ENCODE peak calls at places on chromosome 4, in seven cellular contexts. R is tibial nerve, V is stomach, A is H1, F is uterus, L is breast epithelium, W is body of pancreas. Q is an unnamed sample.

GRCh38 chr4:177574446-177574845 is 132.2 kb upstream of the AGA start:
- DNase-seq in R (no peak), V (no peak), A (no peak), F (no peak), L (no peak), W (no peak), Q (no peak)

GRCh38 chr4:147481577-147482109 is 746 bp downstream of the EDNRA start:
- DNase-seq in R (no peak), V (no peak), A (peak; percentile 61), F (peak; percentile 24), L (no peak), W (no peak), Q (no peak)

GRCh38 chr4:174496631-174497442 is 25.5 kb downstream of the HPGD start:
- DNase-seq in R (no peak), V (no peak), A (no peak), F (no peak), L (no peak), W (no peak), Q (peak; percentile 8)

GRCh38 chr4:118032691-118033090 is 1.6 kb upstream of the NDST3 start:
- DNase-seq in R (no peak), V (no peak), A (no peak), F (no peak), L (no peak), W (no peak), Q (no peak)

GRCh38 chr4:87974856-87975462 is 555 bp upstream of the SPP1 start:
- DNase-seq in R (no peak), V (no peak), A (no peak), F (no peak), L (no peak), W (peak; percentile 62), Q (peak; percentile 13)

GRCh38 chr4:183728223-183729068 is 69.4 kb downstream of the TRAPPC11 start:
- DNase-seq in R (no peak), V (no peak), A (no peak), F (no peak), L (no peak), W (no peak), Q (no peak)

GRCh38 chr4:47749858-47750257 is 88.0 kb downstream of the CORIN start:
- DNase-seq in R (no peak), V (no peak), A (no peak), F (no peak), L (no peak), W (no peak), Q (no peak)

GRCh38 chr4:169147217-169147616 is 123.5 kb downstream of the SH3RF1 start:
- DNase-seq in R (no peak), V (no peak), A (no peak), F (no peak), L (no peak), W (no peak), Q (no peak)

GRCh38 chr4:159455675-159456235 is 352.9 kb downstream of the RAPGEF2 start:
- DNase-seq in R (no peak), V (no peak), A (no peak), F (no peak), L (no peak), W (peak; percentile 20), Q (peak; percentile 56)

GRCh38 chr4:38318737-38319455 is 345.1 kb upstream of the KLF3 start:
- DNase-seq in R (peak; percentile 81), V (peak; percentile 89), A (peak; percentile 85), F (peak; percentile 91), L (peak; percentile 88), W (peak; percentile 93), Q (peak; percentile 87)

GRCh38 chr4:26206339-26206738 is 114.5 kb upstream of the RBPJ start:
- DNase-seq in R (peak; percentile 25), V (no peak), A (no peak), F (peak; percentile 26), L (no peak), W (peak; percentile 70), Q (no peak)

GRCh38 chr4:122803788-122804208 is 22.8 kb upstream of the FGF2 start:
- DNase-seq in R (no peak), V (no peak), A (no peak), F (no peak), L (no peak), W (no peak), Q (no peak)

GRCh38 chr4:185115827-185116232 is 27.2 kb upstream of the SLC25A4 start:
- DNase-seq in R (no peak), V (peak; percentile 82), A (peak; percentile 52), F (peak; percentile 73), L (no peak), W (peak; percentile 95), Q (peak; percentile 94)
- TF ChIP-seq POLR2A in R (no peak), V (no peak), A (peak; percentile 47), F (no peak), L (no peak), W (peak; percentile 86), Q (no peak)

GRCh38 chr4:15162465-15163283 is 160.4 kb downstream of the CPEB2 start:
- DNase-seq in R (no peak), V (no peak), A (no peak), F (no peak), L (no peak), W (no peak), Q (peak; percentile 17)
- TF ChIP-seq POLR2A in R (no peak), V (no peak), A (no peak), F (no peak), L (no peak), W (no peak), Q (no peak)

DNA sequence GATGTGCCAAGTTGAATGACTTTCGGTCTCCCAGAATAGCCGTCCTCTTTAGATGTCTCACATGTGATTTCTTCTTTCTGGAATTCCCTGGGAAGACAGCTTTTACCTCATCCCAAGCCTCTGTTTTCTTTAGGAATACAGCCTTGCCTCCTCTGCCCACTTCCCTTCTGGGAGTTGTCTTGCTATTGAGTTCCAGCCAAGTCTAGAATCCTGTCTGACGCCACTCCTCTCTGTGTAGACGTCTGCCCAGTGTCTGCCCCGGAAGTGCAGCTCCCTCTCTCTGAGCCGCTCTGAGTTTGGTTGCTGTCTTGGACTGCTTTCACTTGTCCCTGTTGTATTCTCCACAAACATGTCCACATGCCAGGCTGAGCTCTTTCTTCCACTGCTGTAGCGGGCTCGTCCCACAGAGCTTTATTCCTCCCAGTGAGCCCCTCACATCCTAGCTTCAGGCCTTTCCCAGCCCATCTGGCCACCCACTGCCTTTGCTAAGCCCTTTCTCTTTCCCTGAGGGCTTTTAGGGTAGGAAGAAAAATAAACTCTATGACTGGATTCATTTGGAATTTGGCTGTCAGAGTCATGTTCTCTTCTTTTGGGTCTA is 9.0 kb upstream of the IGFBP7 start:
- DNase-seq in R (peak; percentile 37), V (no peak), A (no peak), F (peak; percentile 79), L (no peak), W (peak; percentile 40), Q (no peak)
- TF ChIP-seq POLR2A in R (no peak), V (no peak), A (no peak), F (no peak), L (no peak), W (no peak), Q (no peak)

DNA sequence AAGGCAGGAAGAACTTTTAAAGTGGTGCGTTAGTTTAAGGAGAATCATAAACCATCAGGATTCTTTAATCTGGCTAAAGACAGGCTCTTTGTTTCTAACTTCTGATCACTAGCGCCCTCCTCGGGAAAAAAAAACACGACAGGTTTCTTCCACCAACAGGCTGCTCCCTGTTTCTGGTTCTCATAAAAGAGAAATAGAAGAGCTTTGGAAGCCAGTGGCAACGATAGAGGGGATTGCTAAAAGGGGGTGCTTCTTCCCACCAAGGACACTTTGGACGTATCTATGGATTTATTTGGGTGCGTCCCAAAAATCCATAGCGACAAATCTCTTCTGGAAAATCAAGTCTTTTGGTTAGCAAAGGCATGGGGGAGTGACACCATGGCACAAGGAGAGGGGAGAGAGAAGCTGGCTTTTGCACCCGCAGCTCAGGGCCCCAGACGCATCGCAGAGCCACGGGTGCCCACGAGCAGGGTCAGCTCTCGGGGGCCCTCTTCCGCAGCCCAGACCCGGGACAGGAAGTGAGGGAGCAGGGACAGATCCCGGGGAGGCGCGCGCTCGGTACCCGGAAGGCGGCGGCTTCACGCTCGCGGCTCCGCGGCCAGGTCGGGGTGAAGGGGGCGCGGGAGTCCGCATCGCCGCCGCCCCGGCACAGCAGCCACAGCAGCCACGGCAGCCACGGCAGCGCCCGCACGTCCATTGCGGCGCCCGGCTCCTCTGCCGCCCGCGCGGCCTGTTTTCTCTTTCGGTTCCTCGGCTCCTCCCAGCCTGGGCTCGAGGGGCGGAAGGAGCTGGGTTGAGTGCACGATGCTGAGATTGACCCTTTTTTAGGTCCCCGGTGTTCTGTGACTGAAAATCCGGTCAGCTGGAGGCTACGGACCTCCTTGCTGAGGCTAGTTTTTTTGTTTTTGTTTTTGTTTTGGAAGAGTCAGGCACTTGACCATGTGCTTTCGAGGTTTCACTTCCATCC is at the start of gene CTSO:
- DNase-seq in R (peak; percentile 64), V (peak; percentile 72), A (peak; percentile 76), F (peak; percentile 79), L (peak; percentile 65), W (peak; percentile 77), Q (peak; percentile 77)
- TF ChIP-seq POLR2A in R (peak; percentile 27), V (no peak), A (peak; percentile 69), F (peak; percentile 60), L (no peak), W (peak; percentile 71), Q (peak; percentile 55)

GRCh38 chr4:54657556-54658313 is at the start of gene KIT:
- DNase-seq in R (no peak), V (peak; percentile 57), A (peak; percentile 93), F (peak; percentile 41), L (no peak), W (peak; percentile 21), Q (peak; percentile 67)
- TF ChIP-seq POLR2A in R (no peak), V (no peak), A (peak; percentile 86), F (peak; percentile 30), L (no peak), W (no peak), Q (peak; percentile 91)

GRCh38 chr4:102501176-102501634 is at the start of gene NFKB1:
- DNase-seq in R (peak; percentile 31), V (peak; percentile 73), A (peak; percentile 76), F (peak; percentile 54), L (peak; percentile 60), W (peak; percentile 82), Q (peak; percentile 78)
- TF ChIP-seq POLR2A in R (no peak), V (no peak), A (no peak), F (no peak), L (no peak), W (peak; percentile 79), Q (no peak)

DNA sequence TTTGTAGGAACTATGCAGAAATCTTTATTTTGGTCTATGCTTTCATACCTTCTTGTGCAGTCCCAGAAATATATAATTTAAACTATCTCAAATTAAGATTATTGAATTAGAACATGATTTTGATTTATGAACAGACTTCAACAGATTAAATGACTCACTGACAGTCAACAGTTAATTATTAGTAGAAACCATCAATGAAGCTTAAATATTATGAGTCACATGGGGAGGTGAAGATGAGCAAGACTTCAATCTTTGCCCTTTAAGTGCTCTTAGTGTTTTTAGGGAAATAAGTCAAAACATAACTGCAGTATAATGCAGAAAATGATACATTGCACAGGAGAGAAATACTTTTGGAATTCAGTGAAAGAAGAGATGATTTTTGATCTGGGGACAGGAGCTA is 81.5 kb upstream of the BMP3 start:
- DNase-seq in R (no peak), V (no peak), A (no peak), F (no peak), L (no peak), W (no peak), Q (no peak)
- TF ChIP-seq POLR2A in R (no peak), V (no peak), A (no peak), F (no peak), L (no peak), W (no peak), Q (no peak)

DNA sequence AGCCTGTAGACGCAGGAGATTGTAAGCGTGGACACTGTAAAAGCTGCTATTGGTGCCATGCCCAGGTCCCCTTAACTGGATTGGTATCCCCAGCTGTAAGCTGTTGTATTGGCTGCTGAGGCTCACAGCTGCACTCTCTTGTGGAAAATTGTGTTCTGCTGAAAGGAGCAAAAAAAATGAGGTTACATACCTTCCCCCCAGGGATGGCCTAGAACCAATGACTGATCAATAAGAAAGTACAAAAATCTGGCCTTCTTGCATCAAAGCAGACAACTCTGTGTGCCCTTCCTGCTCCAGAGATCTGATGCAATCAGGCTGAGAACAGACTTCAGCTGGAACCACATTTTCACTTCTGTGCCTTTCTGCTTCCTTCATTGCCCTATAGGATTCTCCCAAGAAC is 60.1 kb downstream of the SHROOM3 start:
- DNase-seq in R (no peak), V (no peak), A (no peak), F (no peak), L (no peak), W (no peak), Q (no peak)
- TF ChIP-seq POLR2A in R (no peak), V (no peak), A (no peak), F (no peak), L (no peak), W (no peak), Q (no peak)